ENCODE peak calls at places on chromosomes 4 and X, in nine cellular contexts. W is Peyer's patch, U is heart left ventricle, K is upper lobe of left lung, T is sigmoid colon, V is spleen, X is tibial nerve, G is A549, J is suprapubic skin. Y is an unnamed sample.
A peak's percentile ranks its signal among the peaks of the same experiment; 100 is the strongest.

GRCh38 chr4:185134176-185134869 is 8.7 kb upstream of the SLC25A4 start:
- DNase-seq in W (no peak), U (no peak), K (no peak), T (no peak), V (no peak), X (no peak), G (peak; percentile 50), J (no peak), Y (no peak)

GRCh38 chrX:40176979-40177430 is 79.2 kb upstream of the BCOR start:
- DNase-seq in W (peak; percentile 58), U (no peak), K (no peak), T (no peak), V (peak; percentile 84), X (no peak), G (no peak), J (no peak), Y (peak; percentile 37)

GRCh38 chr4:123412700-123413512 is 16.3 kb downstream of the SPRY1 start:
- DNase-seq in W (no peak), U (no peak), K (no peak), T (no peak), V (no peak), X (no peak), G (no peak), J (no peak), Y (peak; percentile 62)

GRCh38 chr4:122831515-122832196 is 5.0 kb downstream of the FGF2 start:
- DNase-seq in W (no peak), U (no peak), K (no peak), T (no peak), V (no peak), X (no peak), G (no peak), J (no peak), Y (no peak)

GRCh38 chr4:145773581-145774234 is 93.8 kb downstream of the C4orf51 start:
- DNase-seq in W (no peak), U (peak; percentile 49), K (no peak), T (peak; percentile 90), V (no peak), X (no peak), G (no peak), J (no peak), Y (no peak)

GRCh38 chr4:52298444-52298843 is 247.3 kb downstream of the SPATA18 start:
- DNase-seq in W (no peak), U (no peak), K (no peak), T (no peak), V (no peak), X (no peak), G (no peak), J (no peak), Y (no peak)

GRCh38 chrX:79161655-79162054 is 17.2 kb downstream of the GPR174 start:
- DNase-seq in W (peak; percentile 50), U (no peak), K (no peak), T (no peak), V (no peak), X (no peak), G (no peak), J (no peak), Y (no peak)

GRCh38 chr4:8195841-8196460 is 3.1 kb upstream of the SH3TC1 start:
- DNase-seq in W (no peak), U (no peak), K (peak; percentile 62), T (no peak), V (no peak), X (no peak), G (no peak), J (no peak), Y (no peak)

GRCh38 chrX:100980608-100981497 is 11.3 kb downstream of the ARL13A start:
- DNase-seq in W (no peak), U (peak; percentile 36), K (no peak), T (no peak), V (no peak), X (no peak), G (peak; percentile 60), J (no peak), Y (no peak)

GRCh38 chrX:48737213-48737938 is 24.2 kb upstream of the GLOD5 start:
- DNase-seq in W (peak; percentile 96), U (peak; percentile 95), K (peak; percentile 88), T (peak; percentile 97), V (peak; percentile 95), X (peak; percentile 80), G (peak; percentile 99), J (peak; percentile 90), Y (peak; percentile 93)
- TF ChIP-seq POLR2A in W (peak; percentile 46), U (no peak), K (peak; percentile 72), T (peak; percentile 66), V (no peak), X (peak; percentile 61), G (peak; percentile 37), J (peak; percentile 36), Y (peak; percentile 53)

GRCh38 chrX:91434351-91435168 is at the start of gene PABPC5:
- DNase-seq in W (peak; percentile 65), U (peak; percentile 81), K (peak; percentile 90), T (peak; percentile 93), V (peak; percentile 81), X (peak; percentile 61), G (peak; percentile 35), J (peak; percentile 89), Y (peak; percentile 81)
- TF ChIP-seq POLR2A in W (no peak), U (no peak), K (peak; percentile 49), T (peak; percentile 64), V (no peak), X (peak; percentile 69), G (no peak), J (peak; percentile 62), Y (peak; percentile 47)

GRCh38 chrX:70132244-70132643 is 1.0 kb upstream of the IGBP1 start:
- DNase-seq in W (no peak), U (no peak), K (no peak), T (no peak), V (no peak), X (no peak), G (peak; percentile 10), J (no peak), Y (no peak)

GRCh38 chrX:70129811-70130210 is 3.4 kb upstream of the IGBP1 start:
- DNase-seq in W (no peak), U (no peak), K (no peak), T (no peak), V (no peak), X (no peak), G (peak; percentile 21), J (no peak), Y (no peak)

GRCh38 chrX:70132877-70133302 is 357 bp upstream of the IGBP1 start:
- DNase-seq in W (no peak), U (no peak), K (no peak), T (no peak), V (no peak), X (no peak), G (no peak), J (no peak), Y (no peak)

GRCh38 chrX:70134116-70134477 is 850 bp downstream of the IGBP1 start:
- DNase-seq in W (no peak), U (no peak), K (no peak), T (no peak), V (peak; percentile 77), X (no peak), G (peak; percentile 31), J (no peak), Y (no peak)

GRCh38 chrX:70133303-70134115 is at the start of gene IGBP1:
- DNase-seq in W (peak; percentile 92), U (peak; percentile 84), K (peak; percentile 84), T (peak; percentile 89), V (peak; percentile 93), X (peak; percentile 62), G (peak; percentile 93), J (peak; percentile 88), Y (peak; percentile 75)
- TF ChIP-seq POLR2A in W (peak; percentile 56), U (no peak), K (peak; percentile 59), T (peak; percentile 29), V (peak; percentile 31), X (no peak), G (peak; percentile 42), J (no peak), Y (no peak)

GRCh38 chrX:152276277-152276676 is 137.9 kb upstream of the MAGEA10 start:
- DNase-seq in W (no peak), U (no peak), K (no peak), T (no peak), V (no peak), X (no peak), G (no peak), J (no peak), Y (no peak)
- TF ChIP-seq POLR2A in W (no peak), U (no peak), K (no peak), T (no peak), V (no peak), X (no peak), G (no peak), J (no peak), Y (no peak)

DNA sequence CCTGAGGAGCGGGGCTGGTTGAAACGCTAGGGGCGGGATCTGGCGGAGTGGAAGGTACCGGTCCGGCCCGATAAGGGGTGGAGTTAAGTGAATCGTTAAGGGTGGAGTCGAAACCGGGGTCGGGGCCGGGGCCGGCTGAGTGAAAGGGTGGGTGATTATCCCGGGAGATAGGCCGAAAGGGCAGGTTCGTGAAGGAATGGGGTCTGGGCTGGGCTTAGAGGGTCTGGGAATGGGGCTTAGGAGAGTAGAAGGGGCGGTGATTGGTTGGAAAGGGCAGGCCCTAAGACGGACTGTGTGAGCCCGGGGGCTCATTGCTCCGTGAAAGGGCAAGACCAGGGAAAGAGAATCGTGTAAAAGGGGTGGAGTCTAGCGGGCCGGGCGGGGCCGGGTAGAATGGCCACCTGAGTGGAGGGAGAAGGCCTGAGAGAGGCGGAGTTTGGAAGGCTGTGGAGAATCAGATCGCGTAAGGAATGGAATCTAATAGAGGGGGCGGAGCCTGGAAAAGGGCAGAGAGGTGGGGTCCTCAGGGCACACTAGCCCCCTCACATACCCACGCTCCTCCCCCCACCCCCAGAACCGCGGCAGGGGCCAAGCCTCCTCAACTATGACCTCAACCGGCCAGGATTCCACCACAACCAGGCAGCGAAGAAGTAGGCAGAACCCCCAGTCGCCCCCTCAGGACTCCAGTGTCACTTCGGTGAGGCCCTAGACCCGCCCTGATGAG is 384 bp downstream of the HDAC6 start:
- DNase-seq in W (peak; percentile 94), U (peak; percentile 86), K (peak; percentile 89), T (peak; percentile 94), V (peak; percentile 92), X (peak; percentile 76), G (peak; percentile 91), J (peak; percentile 91), Y (peak; percentile 87)
- TF ChIP-seq POLR2A in W (peak; percentile 64), U (no peak), K (peak; percentile 72), T (peak; percentile 52), V (no peak), X (peak; percentile 68), G (peak; percentile 50), J (peak; percentile 35), Y (peak; percentile 57)

GRCh38 chr4:107826427-107826980 is 1.8 kb downstream of the SGMS2 start:
- DNase-seq in W (no peak), U (no peak), K (no peak), T (no peak), V (no peak), X (no peak), G (no peak), J (no peak), Y (no peak)
- TF ChIP-seq POLR2A in W (peak; percentile 47), U (no peak), K (peak; percentile 56), T (no peak), V (no peak), X (no peak), G (no peak), J (no peak), Y (no peak)

GRCh38 chrX:38805294-38806053 is 4.2 kb downstream of the MID1IP1 start:
- DNase-seq in W (peak; percentile 79), U (peak; percentile 66), K (peak; percentile 90), T (peak; percentile 85), V (peak; percentile 91), X (peak; percentile 36), G (peak; percentile 77), J (peak; percentile 84), Y (peak; percentile 59)
- TF ChIP-seq POLR2A in W (no peak), U (no peak), K (peak; percentile 49), T (no peak), V (no peak), X (peak; percentile 37), G (no peak), J (no peak), Y (no peak)